ENCODE peak calls at places on chromosome 6, in eight cellular contexts. One of them, this sample, is unnamed.

GRCh38 chr6:29965873-29966601 is 23.7 kb downstream of the HLA-A start:
- DNase-seq in ovary: peak
- DNase-seq in dorsolateral prefrontal cortex: peak
- DNase-seq in IMR-90: peak
- DNase-seq in ascending aorta: peak
- DNase-seq in tibial artery: peak
- DNase-seq in GM10248: no peak
- DNase-seq in WTC11: no peak
- DNase-seq in this sample: peak

GRCh38 chr6:5499644-5500306 is 238.5 kb downstream of the FARS2 start:
- DNase-seq in ovary: no peak
- DNase-seq in dorsolateral prefrontal cortex: no peak
- DNase-seq in IMR-90: peak
- DNase-seq in ascending aorta: no peak
- DNase-seq in tibial artery: no peak
- DNase-seq in GM10248: no peak
- DNase-seq in WTC11: no peak
- DNase-seq in this sample: no peak

GRCh38 chr6:81988446-81988845 is 236.0 kb upstream of the TENT5A start:
- DNase-seq in ovary: no peak
- DNase-seq in dorsolateral prefrontal cortex: no peak
- DNase-seq in IMR-90: no peak
- DNase-seq in ascending aorta: no peak
- DNase-seq in tibial artery: no peak
- DNase-seq in GM10248: no peak
- DNase-seq in WTC11: no peak
- DNase-seq in this sample: no peak

GRCh38 chr6:142942805-142943227 is 2.2 kb downstream of the HIVEP2 start:
- DNase-seq in ovary: no peak
- DNase-seq in dorsolateral prefrontal cortex: no peak
- DNase-seq in IMR-90: peak
- DNase-seq in ascending aorta: no peak
- DNase-seq in tibial artery: no peak
- DNase-seq in GM10248: no peak
- DNase-seq in WTC11: no peak
- DNase-seq in this sample: no peak

GRCh38 chr6:10589983-10590382 is 68.8 kb downstream of the GCNT2 start:
- DNase-seq in ovary: no peak
- DNase-seq in dorsolateral prefrontal cortex: no peak
- DNase-seq in IMR-90: no peak
- DNase-seq in ascending aorta: no peak
- DNase-seq in tibial artery: no peak
- DNase-seq in GM10248: no peak
- DNase-seq in WTC11: no peak
- DNase-seq in this sample: no peak

GRCh38 chr6:25670793-25671513 is 18.9 kb downstream of the SCGN start:
- DNase-seq in ovary: no peak
- DNase-seq in dorsolateral prefrontal cortex: no peak
- DNase-seq in IMR-90: no peak
- DNase-seq in ascending aorta: no peak
- DNase-seq in tibial artery: no peak
- DNase-seq in GM10248: no peak
- DNase-seq in WTC11: no peak
- DNase-seq in this sample: no peak

GRCh38 chr6:143549221-143549620 is 37.7 kb upstream of the FUCA2 start:
- DNase-seq in ovary: no peak
- DNase-seq in dorsolateral prefrontal cortex: no peak
- DNase-seq in IMR-90: no peak
- DNase-seq in ascending aorta: no peak
- DNase-seq in tibial artery: no peak
- DNase-seq in GM10248: no peak
- DNase-seq in WTC11: no peak
- DNase-seq in this sample: no peak

GRCh38 chr6:155341130-155341828 is 27.0 kb upstream of the TFB1M start:
- DNase-seq in ovary: no peak
- DNase-seq in dorsolateral prefrontal cortex: no peak
- DNase-seq in IMR-90: peak
- DNase-seq in ascending aorta: no peak
- DNase-seq in tibial artery: no peak
- DNase-seq in GM10248: no peak
- DNase-seq in WTC11: no peak
- DNase-seq in this sample: no peak

GRCh38 chr6:52598123-52598823 is 21.4 kb upstream of the TRAM2 start:
- DNase-seq in ovary: peak
- DNase-seq in dorsolateral prefrontal cortex: peak
- DNase-seq in IMR-90: peak
- DNase-seq in ascending aorta: peak
- DNase-seq in tibial artery: peak
- DNase-seq in GM10248: no peak
- DNase-seq in WTC11: peak
- DNase-seq in this sample: no peak

GRCh38 chr6:12324096-12324495 is 33.9 kb downstream of the EDN1 start:
- DNase-seq in ovary: no peak
- DNase-seq in dorsolateral prefrontal cortex: no peak
- DNase-seq in IMR-90: peak
- DNase-seq in ascending aorta: no peak
- DNase-seq in tibial artery: no peak
- DNase-seq in GM10248: no peak
- DNase-seq in WTC11: no peak
- DNase-seq in this sample: no peak

GRCh38 chr6:170132561-170132991 is 158.3 kb downstream of the DLL1 start:
- DNase-seq in ovary: no peak
- DNase-seq in dorsolateral prefrontal cortex: no peak
- DNase-seq in IMR-90: no peak
- DNase-seq in ascending aorta: peak
- DNase-seq in tibial artery: peak
- DNase-seq in GM10248: no peak
- DNase-seq in WTC11: no peak
- DNase-seq in this sample: no peak

GRCh38 chr6:56387621-56388413 is 140.4 kb upstream of the COL21A1 start:
- DNase-seq in ovary: no peak
- DNase-seq in dorsolateral prefrontal cortex: no peak
- DNase-seq in IMR-90: no peak
- DNase-seq in ascending aorta: no peak
- DNase-seq in tibial artery: no peak
- DNase-seq in GM10248: no peak
- DNase-seq in WTC11: no peak
- DNase-seq in this sample: no peak

DNA sequence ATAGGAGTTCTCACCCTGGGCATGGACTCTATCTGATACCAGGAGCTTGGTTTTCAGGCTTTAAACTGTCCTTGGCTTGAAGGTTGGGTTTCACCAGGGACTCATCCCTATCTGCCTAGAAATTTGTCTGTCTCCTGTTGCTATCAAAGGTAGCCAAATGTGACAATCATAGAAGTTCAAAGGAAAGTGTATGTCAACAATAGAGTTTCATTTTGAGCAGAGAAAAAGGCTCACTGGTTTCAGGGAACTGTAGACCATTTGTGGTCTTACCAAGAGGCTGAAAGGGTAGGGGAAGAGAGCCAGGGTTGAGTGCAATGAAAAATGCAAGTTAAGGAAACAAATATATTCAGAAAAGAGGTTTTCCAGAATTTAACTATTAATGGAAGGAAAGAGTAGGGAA is 966.8 kb upstream of the CITED2 start:
- DNase-seq in ovary: no peak
- DNase-seq in dorsolateral prefrontal cortex: no peak
- DNase-seq in IMR-90: no peak
- DNase-seq in ascending aorta: no peak
- DNase-seq in tibial artery: no peak
- DNase-seq in GM10248: no peak
- DNase-seq in WTC11: no peak
- DNase-seq in this sample: no peak
- TF ChIP-seq CTCF in ovary: no peak
- TF ChIP-seq CTCF in dorsolateral prefrontal cortex: no peak
- TF ChIP-seq CTCF in IMR-90: no peak
- TF ChIP-seq CTCF in ascending aorta: no peak
- TF ChIP-seq CTCF in tibial artery: no peak
- TF ChIP-seq CTCF in GM10248: no peak
- TF ChIP-seq CTCF in WTC11: no peak
- TF ChIP-seq CTCF in this sample: no peak

GRCh38 chr6:136523196-136523595 is 27.0 kb downstream of the MAP7 start:
- DNase-seq in ovary: no peak
- DNase-seq in dorsolateral prefrontal cortex: no peak
- DNase-seq in IMR-90: no peak
- DNase-seq in ascending aorta: no peak
- DNase-seq in tibial artery: no peak
- DNase-seq in GM10248: no peak
- DNase-seq in WTC11: no peak
- DNase-seq in this sample: no peak

GRCh38 chr6:136521891-136522290 is 28.3 kb downstream of the MAP7 start:
- DNase-seq in ovary: no peak
- DNase-seq in dorsolateral prefrontal cortex: no peak
- DNase-seq in IMR-90: no peak
- DNase-seq in ascending aorta: no peak
- DNase-seq in tibial artery: no peak
- DNase-seq in GM10248: no peak
- DNase-seq in WTC11: no peak
- DNase-seq in this sample: no peak

GRCh38 chr6:136521430-136521829 is 28.8 kb downstream of the MAP7 start:
- DNase-seq in ovary: no peak
- DNase-seq in dorsolateral prefrontal cortex: no peak
- DNase-seq in IMR-90: no peak
- DNase-seq in ascending aorta: no peak
- DNase-seq in tibial artery: no peak
- DNase-seq in GM10248: no peak
- DNase-seq in WTC11: no peak
- DNase-seq in this sample: no peak

GRCh38 chr6:136522636-136523035 is 27.6 kb downstream of the MAP7 start:
- DNase-seq in ovary: no peak
- DNase-seq in dorsolateral prefrontal cortex: no peak
- DNase-seq in IMR-90: no peak
- DNase-seq in ascending aorta: no peak
- DNase-seq in tibial artery: no peak
- DNase-seq in GM10248: no peak
- DNase-seq in WTC11: no peak
- DNase-seq in this sample: no peak

DNA sequence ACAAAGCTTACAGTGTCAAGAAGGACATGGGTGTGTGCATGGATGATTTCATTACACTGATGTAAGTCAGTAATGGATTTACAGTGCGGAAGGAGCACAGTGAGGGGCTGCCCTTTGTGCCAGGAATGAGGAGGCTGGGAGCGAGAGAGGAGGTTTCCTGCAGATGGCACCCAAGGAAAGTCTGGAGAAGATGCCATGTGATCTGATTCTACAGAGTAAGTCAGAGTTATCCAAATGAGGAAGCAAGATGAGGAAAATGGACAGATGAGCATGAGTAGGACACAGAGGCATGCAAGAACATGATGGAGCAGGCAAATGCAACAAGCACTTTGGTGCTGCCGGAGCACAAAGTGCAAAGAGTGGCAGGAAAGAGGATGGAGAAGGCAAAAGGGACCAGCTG is 29.7 kb downstream of the MAP7 start:
- DNase-seq in ovary: no peak
- DNase-seq in dorsolateral prefrontal cortex: no peak
- DNase-seq in IMR-90: no peak
- DNase-seq in ascending aorta: no peak
- DNase-seq in tibial artery: no peak
- DNase-seq in GM10248: no peak
- DNase-seq in WTC11: no peak
- DNase-seq in this sample: no peak
- TF ChIP-seq CTCF in ovary: no peak
- TF ChIP-seq CTCF in dorsolateral prefrontal cortex: no peak
- TF ChIP-seq CTCF in IMR-90: no peak
- TF ChIP-seq CTCF in ascending aorta: no peak
- TF ChIP-seq CTCF in tibial artery: no peak
- TF ChIP-seq CTCF in GM10248: no peak
- TF ChIP-seq CTCF in WTC11: no peak
- TF ChIP-seq CTCF in this sample: no peak

DNA sequence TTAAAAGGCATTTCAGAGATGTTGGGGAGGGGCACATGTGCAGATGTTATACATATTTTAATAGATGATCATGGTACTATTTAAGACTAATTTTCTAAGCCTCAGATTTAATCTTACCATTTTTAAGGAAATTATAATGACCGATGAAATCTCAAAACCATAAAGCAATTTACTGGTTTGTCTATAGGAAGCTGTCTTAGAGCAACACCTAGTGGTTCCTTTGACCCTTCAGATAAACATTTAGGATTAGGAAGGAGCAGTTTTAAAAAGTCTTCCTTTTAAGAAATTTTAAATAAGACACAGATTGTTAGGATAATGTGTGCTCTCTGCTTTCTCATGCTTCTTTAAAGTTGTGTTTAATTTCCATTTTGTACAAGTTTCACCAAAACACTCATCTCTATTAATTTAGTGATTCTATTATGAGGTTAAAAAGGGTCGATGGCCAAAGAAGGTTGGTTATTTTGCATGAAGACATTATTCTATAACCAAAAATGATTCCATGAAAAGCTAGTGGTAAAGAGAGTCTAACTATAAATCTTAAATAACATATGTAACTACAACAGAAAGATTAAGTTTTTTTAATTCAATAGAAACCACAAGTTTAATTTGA is 376.4 kb downstream of the HACE1 start:
- DNase-seq in ovary: no peak
- DNase-seq in dorsolateral prefrontal cortex: no peak
- DNase-seq in IMR-90: no peak
- DNase-seq in ascending aorta: no peak
- DNase-seq in tibial artery: no peak
- DNase-seq in GM10248: no peak
- DNase-seq in WTC11: no peak
- DNase-seq in this sample: no peak
- TF ChIP-seq CTCF in ovary: no peak
- TF ChIP-seq CTCF in dorsolateral prefrontal cortex: peak
- TF ChIP-seq CTCF in IMR-90: no peak
- TF ChIP-seq CTCF in ascending aorta: peak
- TF ChIP-seq CTCF in tibial artery: peak
- TF ChIP-seq CTCF in GM10248: peak
- TF ChIP-seq CTCF in WTC11: no peak
- TF ChIP-seq CTCF in this sample: no peak

DNA sequence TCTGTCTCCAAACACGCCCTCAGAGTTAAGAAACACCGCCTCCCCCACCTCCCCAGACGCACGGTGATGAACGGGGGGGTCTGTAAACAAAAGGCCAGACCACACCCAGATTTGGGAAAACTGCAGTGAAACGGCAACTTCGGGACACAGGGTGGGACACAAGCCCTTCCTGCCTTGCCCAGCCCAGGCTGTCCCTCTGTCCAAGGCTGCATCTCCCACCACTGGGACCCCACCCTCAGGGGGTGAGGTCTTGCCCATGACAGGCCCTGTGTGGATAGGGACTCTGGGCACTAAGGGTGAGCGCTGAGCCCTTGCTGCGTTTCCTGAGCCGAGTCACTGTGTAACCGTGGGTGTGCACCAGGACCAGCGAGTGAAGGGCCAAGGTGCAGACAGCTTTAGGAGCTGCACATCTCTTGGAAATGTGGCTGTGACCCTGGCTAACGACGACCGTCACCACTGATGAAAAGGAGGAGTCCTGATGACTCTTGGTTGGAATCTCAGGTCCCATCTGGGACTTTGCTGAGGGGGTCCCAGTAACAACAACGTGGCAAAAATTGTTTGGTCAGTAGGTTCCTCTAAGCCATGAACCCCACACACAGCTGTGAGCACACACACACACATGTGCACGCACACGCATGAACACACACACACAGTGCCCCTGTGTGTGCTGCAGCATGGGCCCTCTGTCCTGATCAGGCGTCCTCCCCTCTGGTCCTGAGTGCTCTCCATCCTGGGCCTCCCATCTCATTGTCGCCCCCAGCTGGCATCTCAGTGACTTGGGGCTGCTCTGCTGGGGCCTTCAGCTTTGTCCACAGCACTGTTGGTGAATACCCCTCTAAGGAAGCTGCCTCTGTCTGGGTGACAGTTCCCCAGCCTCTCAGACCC is 100.6 kb downstream of the RAMACL start:
- DNase-seq in ovary: peak
- DNase-seq in dorsolateral prefrontal cortex: peak
- DNase-seq in IMR-90: no peak
- DNase-seq in ascending aorta: no peak
- DNase-seq in tibial artery: no peak
- DNase-seq in GM10248: no peak
- DNase-seq in WTC11: no peak
- DNase-seq in this sample: no peak
- TF ChIP-seq CTCF in ovary: no peak
- TF ChIP-seq CTCF in dorsolateral prefrontal cortex: no peak
- TF ChIP-seq CTCF in IMR-90: no peak
- TF ChIP-seq CTCF in ascending aorta: no peak
- TF ChIP-seq CTCF in tibial artery: no peak
- TF ChIP-seq CTCF in GM10248: no peak
- TF ChIP-seq CTCF in WTC11: no peak
- TF ChIP-seq CTCF in this sample: no peak

This sample was measured in omental fat pad.